ENCODE peak calls at places on chromosomes 4 and X, in seven cellular contexts. One of them, this sample, is unnamed.
A peak's percentile ranks its signal among the peaks of the same experiment; 100 is the strongest.

GRCh38 chr4:107719211-107719926 is 665 bp downstream of the PAPSS1 start:
- DNase-seq in CD8-positive, alpha-beta memory T cell: no peak
- DNase-seq in cardiac muscle cell: peak; percentile 51
- DNase-seq in uterus: no peak
- DNase-seq in mesendoderm: peak; percentile 85
- DNase-seq in endodermal cell: peak; percentile 86
- DNase-seq in Peyer's patch: no peak
- DNase-seq in this sample: no peak

GRCh38 chr4:128639586-128640270 is 169.8 kb upstream of the JADE1 start:
- DNase-seq in CD8-positive, alpha-beta memory T cell: no peak
- DNase-seq in cardiac muscle cell: peak; percentile 22
- DNase-seq in uterus: no peak
- DNase-seq in mesendoderm: peak; percentile 34
- DNase-seq in endodermal cell: no peak
- DNase-seq in Peyer's patch: no peak
- DNase-seq in this sample: no peak

GRCh38 chrX:68997911-68998310 is 167.3 kb downstream of the PJA1 start:
- DNase-seq in CD8-positive, alpha-beta memory T cell: no peak
- DNase-seq in cardiac muscle cell: peak; percentile 88
- DNase-seq in uterus: peak; percentile 78
- DNase-seq in mesendoderm: no peak
- DNase-seq in endodermal cell: no peak
- DNase-seq in Peyer's patch: no peak
- DNase-seq in this sample: no peak

GRCh38 chr4:3303840-3304715 is 11.3 kb downstream of the RGS12 start:
- DNase-seq in CD8-positive, alpha-beta memory T cell: no peak
- DNase-seq in cardiac muscle cell: no peak
- DNase-seq in uterus: no peak
- DNase-seq in mesendoderm: no peak
- DNase-seq in endodermal cell: peak; percentile 31
- DNase-seq in Peyer's patch: no peak
- DNase-seq in this sample: no peak

GRCh38 chr4:99352602-99353580 is at the start of gene ADH1C:
- DNase-seq in CD8-positive, alpha-beta memory T cell: no peak
- DNase-seq in cardiac muscle cell: peak; percentile 53
- DNase-seq in uterus: no peak
- DNase-seq in mesendoderm: no peak
- DNase-seq in endodermal cell: no peak
- DNase-seq in Peyer's patch: no peak
- DNase-seq in this sample: no peak

GRCh38 chr4:93313207-93313606 is 515.3 kb upstream of the ATOH1 start:
- DNase-seq in CD8-positive, alpha-beta memory T cell: no peak
- DNase-seq in cardiac muscle cell: peak; percentile 3
- DNase-seq in uterus: no peak
- DNase-seq in mesendoderm: no peak
- DNase-seq in endodermal cell: no peak
- DNase-seq in Peyer's patch: no peak
- DNase-seq in this sample: no peak

GRCh38 chr4:7699040-7699439 is 240.6 kb downstream of the AFAP1 start:
- DNase-seq in CD8-positive, alpha-beta memory T cell: no peak
- DNase-seq in cardiac muscle cell: peak; percentile 95
- DNase-seq in uterus: peak; percentile 75
- DNase-seq in mesendoderm: no peak
- DNase-seq in endodermal cell: no peak
- DNase-seq in Peyer's patch: no peak
- DNase-seq in this sample: no peak

GRCh38 chr4:174262624-174263444 is 20.6 kb downstream of the FBXO8 start:
- DNase-seq in CD8-positive, alpha-beta memory T cell: no peak
- DNase-seq in cardiac muscle cell: no peak
- DNase-seq in uterus: no peak
- DNase-seq in mesendoderm: no peak
- DNase-seq in endodermal cell: no peak
- DNase-seq in Peyer's patch: no peak
- DNase-seq in this sample: no peak

GRCh38 chr4:1305781-1306455 is 16.2 kb downstream of the MAEA start:
- DNase-seq in CD8-positive, alpha-beta memory T cell: peak; percentile 54
- DNase-seq in cardiac muscle cell: no peak
- DNase-seq in uterus: no peak
- DNase-seq in mesendoderm: no peak
- DNase-seq in endodermal cell: peak; percentile 41
- DNase-seq in Peyer's patch: peak; percentile 82
- DNase-seq in this sample: no peak

GRCh38 chr4:57139783-57140182 is 29.6 kb upstream of the IGFBP7 start:
- DNase-seq in CD8-positive, alpha-beta memory T cell: no peak
- DNase-seq in cardiac muscle cell: no peak
- DNase-seq in uterus: no peak
- DNase-seq in mesendoderm: no peak
- DNase-seq in endodermal cell: no peak
- DNase-seq in Peyer's patch: no peak
- DNase-seq in this sample: no peak

GRCh38 chrX:57951666-57952319 is 41.5 kb upstream of the ZXDA start:
- DNase-seq in CD8-positive, alpha-beta memory T cell: no peak
- DNase-seq in cardiac muscle cell: no peak
- DNase-seq in uterus: no peak
- DNase-seq in mesendoderm: no peak
- DNase-seq in endodermal cell: no peak
- DNase-seq in Peyer's patch: no peak
- DNase-seq in this sample: no peak

GRCh38 chrX:107672955-107673378 is 44.7 kb downstream of the PRPS1 start:
- DNase-seq in CD8-positive, alpha-beta memory T cell: peak; percentile 90
- DNase-seq in cardiac muscle cell: peak; percentile 90
- DNase-seq in uterus: peak; percentile 83
- DNase-seq in mesendoderm: peak; percentile 73
- DNase-seq in endodermal cell: peak; percentile 87
- DNase-seq in Peyer's patch: peak; percentile 81
- DNase-seq in this sample: no peak

GRCh38 chr4:147596976-147597375 is 20.2 kb upstream of the TMEM184C start:
- DNase-seq in CD8-positive, alpha-beta memory T cell: no peak
- DNase-seq in cardiac muscle cell: peak; percentile 80
- DNase-seq in uterus: no peak
- DNase-seq in mesendoderm: no peak
- DNase-seq in endodermal cell: no peak
- DNase-seq in Peyer's patch: no peak
- DNase-seq in this sample: no peak

GRCh38 chr4:184420402-184420801 is 53.9 kb downstream of the IRF2 start:
- DNase-seq in CD8-positive, alpha-beta memory T cell: no peak
- DNase-seq in cardiac muscle cell: no peak
- DNase-seq in uterus: no peak
- DNase-seq in mesendoderm: no peak
- DNase-seq in endodermal cell: no peak
- DNase-seq in Peyer's patch: no peak
- DNase-seq in this sample: no peak

GRCh38 chr4:69999420-69999819 is 3.7 kb downstream of the STATH start:
- DNase-seq in CD8-positive, alpha-beta memory T cell: no peak
- DNase-seq in cardiac muscle cell: peak; percentile 4
- DNase-seq in uterus: no peak
- DNase-seq in mesendoderm: no peak
- DNase-seq in endodermal cell: no peak
- DNase-seq in Peyer's patch: no peak
- DNase-seq in this sample: no peak

GRCh38 chr4:176270669-176271068 is 1.6 kb upstream of the ASB5 start:
- DNase-seq in CD8-positive, alpha-beta memory T cell: no peak
- DNase-seq in cardiac muscle cell: peak; percentile 84
- DNase-seq in uterus: no peak
- DNase-seq in mesendoderm: peak; percentile 80
- DNase-seq in endodermal cell: no peak
- DNase-seq in Peyer's patch: no peak
- DNase-seq in this sample: no peak

GRCh38 chrX:40095588-40096394 is 2.0 kb downstream of the BCOR start:
- DNase-seq in CD8-positive, alpha-beta memory T cell: peak; percentile 62
- DNase-seq in cardiac muscle cell: peak; percentile 45
- DNase-seq in uterus: no peak
- DNase-seq in mesendoderm: peak; percentile 45
- DNase-seq in endodermal cell: peak; percentile 71
- DNase-seq in Peyer's patch: peak; percentile 56
- DNase-seq in this sample: no peak

GRCh38 chrX:53049127-53049517 is 533 bp downstream of the GPR173 start:
- DNase-seq in CD8-positive, alpha-beta memory T cell: no peak
- DNase-seq in cardiac muscle cell: no peak
- DNase-seq in uterus: no peak
- DNase-seq in mesendoderm: no peak
- DNase-seq in endodermal cell: peak; percentile 50
- DNase-seq in Peyer's patch: no peak
- DNase-seq in this sample: no peak

GRCh38 chrX:120456973-120457372 is 12.1 kb downstream of the LAMP2 start:
- DNase-seq in CD8-positive, alpha-beta memory T cell: no peak
- DNase-seq in cardiac muscle cell: no peak
- DNase-seq in uterus: no peak
- DNase-seq in mesendoderm: no peak
- DNase-seq in endodermal cell: no peak
- DNase-seq in Peyer's patch: no peak
- DNase-seq in this sample: no peak

GRCh38 chr4:73883306-73883705 is 14.1 kb downstream of the CXCL1 start:
- DNase-seq in CD8-positive, alpha-beta memory T cell: no peak
- DNase-seq in cardiac muscle cell: peak; percentile 62
- DNase-seq in uterus: no peak
- DNase-seq in mesendoderm: no peak
- DNase-seq in endodermal cell: no peak
- DNase-seq in Peyer's patch: no peak
- DNase-seq in this sample: no peak

GRCh38 chr4:2338754-2339457 is 77.0 kb upstream of the MXD4 start:
- DNase-seq in CD8-positive, alpha-beta memory T cell: no peak
- DNase-seq in cardiac muscle cell: no peak
- DNase-seq in uterus: no peak
- DNase-seq in mesendoderm: no peak
- DNase-seq in endodermal cell: peak; percentile 69
- DNase-seq in Peyer's patch: peak; percentile 28
- DNase-seq in this sample: no peak

GRCh38 chr4:69697536-69697935 is 44.5 kb upstream of the UGT2A1 start:
- DNase-seq in CD8-positive, alpha-beta memory T cell: no peak
- DNase-seq in cardiac muscle cell: no peak
- DNase-seq in uterus: no peak
- DNase-seq in mesendoderm: no peak
- DNase-seq in endodermal cell: no peak
- DNase-seq in Peyer's patch: no peak
- DNase-seq in this sample: no peak

GRCh38 chr4:71938776-71939175 is 93.0 kb upstream of the NPFFR2 start:
- DNase-seq in CD8-positive, alpha-beta memory T cell: no peak
- DNase-seq in cardiac muscle cell: no peak
- DNase-seq in uterus: no peak
- DNase-seq in mesendoderm: no peak
- DNase-seq in endodermal cell: no peak
- DNase-seq in Peyer's patch: no peak
- DNase-seq in this sample: no peak

GRCh38 chr4:169070071-169070894 is 60.2 kb upstream of the CBR4 start:
- DNase-seq in CD8-positive, alpha-beta memory T cell: no peak
- DNase-seq in cardiac muscle cell: peak; percentile 97
- DNase-seq in uterus: peak; percentile 46
- DNase-seq in mesendoderm: peak; percentile 97
- DNase-seq in endodermal cell: peak; percentile 80
- DNase-seq in Peyer's patch: no peak
- DNase-seq in this sample: peak; percentile 55

GRCh38 chr4:8831221-8832129 is 40.2 kb downstream of the HMX1 start:
- DNase-seq in CD8-positive, alpha-beta memory T cell: no peak
- DNase-seq in cardiac muscle cell: no peak
- DNase-seq in uterus: peak; percentile 1
- DNase-seq in mesendoderm: no peak
- DNase-seq in endodermal cell: peak; percentile 33
- DNase-seq in Peyer's patch: peak; percentile 28
- DNase-seq in this sample: no peak

GRCh38 chr4:124854968-124855367 is 142.4 kb upstream of the ANKRD50 start:
- DNase-seq in CD8-positive, alpha-beta memory T cell: no peak
- DNase-seq in cardiac muscle cell: peak; percentile 21
- DNase-seq in uterus: no peak
- DNase-seq in mesendoderm: no peak
- DNase-seq in endodermal cell: no peak
- DNase-seq in Peyer's patch: no peak
- DNase-seq in this sample: no peak

GRCh38 chrX:111928457-111928856 is 52.5 kb downstream of the TRPC5OS start:
- DNase-seq in CD8-positive, alpha-beta memory T cell: no peak
- DNase-seq in cardiac muscle cell: no peak
- DNase-seq in uterus: no peak
- DNase-seq in mesendoderm: no peak
- DNase-seq in endodermal cell: peak; percentile 50
- DNase-seq in Peyer's patch: no peak
- DNase-seq in this sample: no peak

GRCh38 chr4:185651137-185651677 is 115.9 kb upstream of the PDLIM3 start:
- DNase-seq in CD8-positive, alpha-beta memory T cell: no peak
- DNase-seq in cardiac muscle cell: no peak
- DNase-seq in uterus: no peak
- DNase-seq in mesendoderm: peak; percentile 62
- DNase-seq in endodermal cell: peak; percentile 64
- DNase-seq in Peyer's patch: no peak
- DNase-seq in this sample: no peak
- H3K27ac ChIP-seq in CD8-positive, alpha-beta memory T cell: no peak overlapping the region
- H3K27ac ChIP-seq in cardiac muscle cell: peak overlapping the region; percentile 49
- H3K27ac ChIP-seq in uterus: no peak overlapping the region
- H3K27ac ChIP-seq in mesendoderm: no peak overlapping the region
- H3K27ac ChIP-seq in endodermal cell: no peak overlapping the region
- H3K27ac ChIP-seq in Peyer's patch: no peak overlapping the region
- H3K27ac ChIP-seq in this sample: no peak overlapping the region

DNA sequence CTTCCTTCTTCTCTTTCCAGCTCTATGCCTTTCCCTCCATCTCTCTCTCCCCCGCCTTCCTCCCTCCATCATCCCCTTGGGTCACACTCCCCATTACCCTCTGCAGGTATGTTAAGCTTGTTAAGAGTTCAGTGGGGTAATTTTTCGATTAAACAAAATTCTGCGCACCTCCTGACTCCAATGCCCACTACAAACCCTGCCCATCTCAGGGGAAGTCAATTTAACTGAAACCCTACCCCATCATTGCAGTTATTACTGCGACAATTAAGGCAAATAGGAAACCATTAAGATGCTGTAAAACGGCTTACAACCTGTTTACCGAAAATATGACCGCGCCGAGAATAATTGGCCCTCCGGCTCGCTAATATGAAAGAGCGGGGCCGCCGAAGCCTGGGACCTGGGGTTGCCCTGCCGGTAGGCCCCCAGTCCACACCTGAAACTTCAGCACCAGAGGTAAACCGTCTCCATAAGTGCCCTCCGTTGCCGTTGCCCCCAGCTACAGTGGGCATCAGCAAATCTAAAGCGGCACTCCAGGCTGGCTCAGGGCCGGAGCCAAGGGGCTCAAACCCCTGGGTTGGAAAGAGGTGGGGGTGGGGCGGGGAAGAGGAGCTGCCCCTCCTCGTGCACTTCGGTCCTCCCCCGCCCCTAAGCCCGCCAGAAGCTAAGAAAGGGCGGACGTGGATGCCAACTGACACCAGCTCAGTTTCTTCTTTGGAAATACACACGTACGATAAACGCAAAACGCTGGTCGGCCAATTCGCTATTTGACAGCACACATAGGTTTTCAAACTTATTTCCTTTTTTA is 4.8 kb downstream of the ARX start:
- DNase-seq in CD8-positive, alpha-beta memory T cell: no peak
- DNase-seq in cardiac muscle cell: no peak
- DNase-seq in uterus: no peak
- DNase-seq in mesendoderm: no peak
- DNase-seq in endodermal cell: no peak
- DNase-seq in Peyer's patch: no peak
- DNase-seq in this sample: no peak
- H3K4me3 ChIP-seq in CD8-positive, alpha-beta memory T cell: no peak overlapping the region
- H3K4me3 ChIP-seq in cardiac muscle cell: no peak overlapping the region
- H3K4me3 ChIP-seq in uterus: peak overlapping the region; percentile 33
- H3K4me3 ChIP-seq in mesendoderm: no peak overlapping the region
- H3K4me3 ChIP-seq in endodermal cell: no peak overlapping the region
- H3K4me3 ChIP-seq in Peyer's patch: no peak overlapping the region
- H3K4me3 ChIP-seq in this sample: no peak overlapping the region

GRCh38 chrX:150410513-150410912 is 47.4 kb downstream of the MAMLD1 start:
- DNase-seq in CD8-positive, alpha-beta memory T cell: no peak
- DNase-seq in cardiac muscle cell: no peak
- DNase-seq in uterus: no peak
- DNase-seq in mesendoderm: no peak
- DNase-seq in endodermal cell: no peak
- DNase-seq in Peyer's patch: no peak
- DNase-seq in this sample: no peak
- H3K27ac ChIP-seq in CD8-positive, alpha-beta memory T cell: no peak overlapping the region
- H3K27ac ChIP-seq in cardiac muscle cell: no peak overlapping the region
- H3K27ac ChIP-seq in uterus: no peak overlapping the region
- H3K27ac ChIP-seq in mesendoderm: no peak overlapping the region
- H3K27ac ChIP-seq in endodermal cell: no peak overlapping the region
- H3K27ac ChIP-seq in Peyer's patch: no peak overlapping the region
- H3K27ac ChIP-seq in this sample: no peak overlapping the region

GRCh38 chrX:104660092-104660491 is 94.1 kb downstream of the IL1RAPL2 start:
- DNase-seq in CD8-positive, alpha-beta memory T cell: no peak
- DNase-seq in cardiac muscle cell: no peak
- DNase-seq in uterus: no peak
- DNase-seq in mesendoderm: no peak
- DNase-seq in endodermal cell: no peak
- DNase-seq in Peyer's patch: no peak
- DNase-seq in this sample: no peak
- H3K4me3 ChIP-seq in CD8-positive, alpha-beta memory T cell: no peak overlapping the region
- H3K4me3 ChIP-seq in cardiac muscle cell: no peak overlapping the region
- H3K4me3 ChIP-seq in uterus: no peak overlapping the region
- H3K4me3 ChIP-seq in mesendoderm: no peak overlapping the region
- H3K4me3 ChIP-seq in endodermal cell: no peak overlapping the region
- H3K4me3 ChIP-seq in Peyer's patch: no peak overlapping the region
- H3K4me3 ChIP-seq in this sample: no peak overlapping the region